ENCODE peak calls at places on chromosomes 16 and 17, in six cellular contexts. B is WERI-Rb-1, T is GM12865, L is GM23338, Z is body of pancreas, F is cardiac fibroblast. A is an unnamed sample.

GRCh38 chr16:21650517-21650916 is 1.9 kb downstream of the IGSF6 start:
- DNase-seq in T (no peak), B (no peak), Z (no peak), F (peak), L (no peak), A (no peak)

GRCh38 chr16:586645-587590 is 2.9 kb upstream of the RAB40C start:
- DNase-seq in F (no peak), L (no peak), B (no peak), T (no peak), Z (peak), A (no peak)

GRCh38 chr16:29862383-29862883 is 593 bp downstream of the CDIPT start:
- DNase-seq in Z (no peak), L (peak), B (peak), T (peak), F (no peak), A (peak)

GRCh38 chr17:74042744-74043486 is 160.6 kb upstream of the RPL38 start:
- DNase-seq in Z (no peak), T (peak), L (no peak), F (peak), B (peak), A (peak)

GRCh38 chr16:85718682-85719081 is 29.9 kb upstream of the GINS2 start:
- DNase-seq in B (no peak), F (no peak), Z (peak), L (peak), T (peak), A (peak)

GRCh38 chr17:51540151-51540550 is 279.8 kb downstream of the UTP18 start:
- DNase-seq in B (no peak), F (no peak), Z (no peak), T (no peak), L (peak), A (no peak)

GRCh38 chr17:42178817-42179216 is 2.1 kb downstream of the KCNH4 start:
- DNase-seq in L (peak), F (no peak), Z (no peak), T (peak), B (no peak), A (peak)

GRCh38 chr16:1900452-1900774 is 17.8 kb downstream of the HS3ST6 start:
- DNase-seq in F (no peak), Z (no peak), B (no peak), T (no peak), L (no peak), A (peak)

GRCh38 chr16:74307383-74307782 is 10.8 kb downstream of the PSMD7 start:
- DNase-seq in T (no peak), F (no peak), Z (no peak), L (no peak), B (no peak), A (no peak)

GRCh38 chr16:24988593-24989338 is 26.4 kb downstream of the ARHGAP17 start:
- DNase-seq in F (peak), L (no peak), Z (peak), T (no peak), B (peak), A (peak)

GRCh38 chr17:37489197-37490001 is at the start of gene DUSP14:
- DNase-seq in B (peak), T (peak), Z (peak), L (peak), F (peak), A (peak)

GRCh38 chr16:57141822-57142631 is 43.8 kb downstream of the PSME3IP1 start:
- DNase-seq in B (no peak), Z (no peak), T (peak), F (no peak), L (no peak), A (no peak)

GRCh38 chr16:29126057-29126494 is 141.2 kb downstream of the LAT start:
- DNase-seq in T (peak), F (no peak), B (no peak), Z (no peak), L (peak), A (no peak)

GRCh38 chr17:27206447-27206846 is 87.5 kb upstream of the WSB1 start:
- DNase-seq in L (peak), T (peak), B (peak), F (peak), Z (no peak), A (peak)

GRCh38 chr17:56891751-56892150 is 22.1 kb downstream of the TRIM25 start:
- DNase-seq in F (peak), Z (peak), L (peak), T (no peak), B (peak), A (no peak)

GRCh38 chr17:62678214-62678919 is 50.9 kb downstream of the MRC2 start:
- DNase-seq in L (no peak), Z (no peak), B (peak), F (no peak), T (no peak), A (no peak)

GRCh38 chr17:18980682-18981384 is 23.7 kb downstream of the FAM83G start:
- DNase-seq in B (no peak), F (no peak), Z (no peak), L (no peak), T (no peak), A (no peak)

GRCh38 chr16:4505356-4506153 is 29.4 kb downstream of the HMOX2 start:
- DNase-seq in Z (no peak), L (no peak), B (no peak), F (no peak), T (peak), A (no peak)

GRCh38 chr16:89114159-89114981 is 20.7 kb downstream of the ACSF3 start:
- DNase-seq in Z (no peak), L (peak), T (peak), F (peak), B (no peak), A (no peak)

GRCh38 chr17:82294086-82294773 is 20.7 kb upstream of the CSNK1D start:
- DNase-seq in F (no peak), T (no peak), Z (no peak), B (no peak), L (no peak), A (no peak)

GRCh38 chr17:19021622-19022083 is 17.1 kb upstream of the FAM83G start:
- DNase-seq in F (no peak), Z (no peak), B (peak), T (peak), L (peak), A (no peak)

GRCh38 chr17:43721537-43722268 is 36.9 kb downstream of the SOST start:
- DNase-seq in F (peak), B (no peak), Z (no peak), T (no peak), L (no peak), A (no peak)

GRCh38 chr16:85157813-85158701 is 45.8 kb upstream of the CIBAR2 start:
- DNase-seq in T (peak), L (peak), B (peak), F (no peak), Z (no peak), A (no peak)

GRCh38 chr16:54135361-54136275 is 151.0 kb downstream of the IRX3 start:
- DNase-seq in T (no peak), F (peak), L (no peak), Z (no peak), B (no peak), A (no peak)
- TF ChIP-seq CTCF in T (no peak), F (no peak), L (no peak), Z (no peak), B (no peak), A (no peak)

GRCh38 chr17:34259151-34259550 is 4.1 kb downstream of the CCL2 start:
- DNase-seq in F (peak), B (no peak), Z (no peak), L (no peak), T (no peak), A (no peak)
- TF ChIP-seq CTCF in F (no peak), B (no peak), Z (no peak), L (no peak), T (no peak), A (no peak)

GRCh38 chr16:22942812-22943211 is 128.8 kb downstream of the HS3ST2 start:
- DNase-seq in T (no peak), F (no peak), L (no peak), B (no peak), Z (no peak), A (no peak)

GRCh38 chr16:22945361-22945760 is 131.4 kb downstream of the HS3ST2 start:
- DNase-seq in B (no peak), Z (no peak), F (no peak), T (no peak), L (no peak), A (no peak)

GRCh38 chr16:22948058-22948602 is 134.2 kb downstream of the HS3ST2 start:
- DNase-seq in T (no peak), L (peak), Z (no peak), B (no peak), F (no peak), A (no peak)

GRCh38 chr16:22946433-22946832 is 132.5 kb downstream of the HS3ST2 start:
- DNase-seq in F (no peak), T (no peak), L (no peak), Z (no peak), B (no peak), A (no peak)

DNA sequence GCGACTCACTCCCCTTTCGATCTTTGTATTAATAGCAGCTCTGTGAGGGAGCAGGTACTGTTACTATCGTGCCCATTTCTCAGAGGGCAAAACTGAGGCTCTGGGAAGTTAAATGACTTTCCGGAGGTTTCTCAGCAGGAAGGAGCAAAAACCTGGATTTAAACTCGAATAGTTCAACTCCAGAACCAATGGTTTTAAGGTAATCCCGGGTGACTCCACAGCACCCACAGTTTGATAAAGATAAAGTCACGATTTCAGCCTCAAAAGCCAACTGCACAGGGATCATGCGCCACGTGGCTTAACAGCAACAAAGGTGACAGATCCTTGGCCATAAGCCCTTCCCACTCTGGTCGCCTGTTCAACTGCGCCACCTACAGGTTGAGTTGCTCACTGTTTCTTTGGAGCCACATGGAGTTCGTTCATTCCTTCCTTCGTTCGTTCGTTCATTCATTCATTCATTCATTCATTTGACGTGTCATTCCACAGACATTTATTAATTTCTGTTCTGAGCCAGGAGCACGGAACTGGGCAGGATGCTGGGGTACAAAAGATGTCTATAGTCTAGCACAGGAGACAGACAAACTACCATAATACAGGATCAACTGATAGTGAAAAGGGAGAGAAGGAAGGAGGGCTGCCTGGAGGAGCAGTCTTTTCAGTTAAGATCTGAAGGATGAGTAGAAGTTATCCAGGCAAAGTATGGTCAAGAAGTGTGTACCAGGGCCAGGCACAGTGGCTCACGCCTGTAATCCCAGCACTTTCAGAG is 134.8 kb downstream of the HS3ST2 start:
- DNase-seq in F (peak), L (peak), B (peak), Z (peak), T (peak), A (peak)
- TF ChIP-seq CTCF in F (peak), L (peak), B (peak), Z (peak), T (peak), A (peak)

DNA sequence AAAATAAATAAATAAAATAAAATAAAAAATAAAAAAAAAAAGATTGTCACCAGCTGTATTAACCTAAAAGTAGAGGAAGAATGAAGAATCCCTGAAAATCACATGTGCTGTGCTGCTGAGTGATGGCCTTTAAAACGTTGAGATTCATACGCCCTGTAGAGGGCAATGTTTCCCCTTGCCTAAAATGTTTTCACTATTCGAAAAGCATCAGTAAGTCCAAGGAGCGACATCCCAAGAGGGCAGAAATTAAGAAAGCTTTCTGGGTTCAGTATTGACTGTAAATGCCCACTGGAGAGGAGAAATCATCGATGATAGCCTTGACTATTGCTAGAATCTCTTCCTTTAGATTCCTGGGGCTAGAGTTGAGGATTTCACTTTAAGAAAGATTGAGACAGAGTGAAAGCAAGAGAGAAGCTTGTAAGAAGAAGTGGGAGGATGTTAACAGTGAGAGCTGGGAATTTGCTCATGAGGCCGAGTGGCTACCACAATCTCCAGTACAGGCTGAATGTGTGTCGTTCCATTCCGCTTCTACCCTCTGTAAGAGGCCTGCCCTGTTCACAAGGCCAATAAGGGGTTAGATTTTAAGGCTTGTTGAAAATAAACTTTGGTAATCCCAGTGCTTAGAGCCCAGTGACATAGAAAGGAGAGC is 170.8 kb upstream of the FAM20A start:
- DNase-seq in B (no peak), T (peak), Z (no peak), F (peak), L (peak), A (peak)
- TF ChIP-seq CTCF in B (peak), T (peak), Z (peak), F (peak), L (peak), A (peak)

DNA sequence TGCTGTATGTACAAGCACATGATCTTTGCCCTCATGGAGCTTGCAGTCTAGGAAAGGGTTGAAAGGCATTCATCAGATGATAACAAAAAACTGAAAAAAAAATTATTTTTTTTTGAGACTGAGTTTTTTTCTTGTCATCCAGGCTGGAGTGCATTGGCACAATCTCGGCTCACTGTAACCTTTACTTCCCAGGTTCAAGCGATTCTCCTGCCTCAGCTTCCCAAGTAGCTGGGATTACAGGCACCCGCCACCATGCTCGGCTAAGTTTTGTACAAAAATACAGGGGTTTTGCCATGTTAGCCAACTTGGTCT is 38.7 kb upstream of the BCAS3 start:
- DNase-seq in Z (no peak), L (no peak), B (no peak), F (no peak), T (no peak), A (no peak)
- TF ChIP-seq CTCF in Z (no peak), L (no peak), B (no peak), F (no peak), T (no peak), A (no peak)

A was measured in Calu3.